ENCODE peak calls at places on chromosomes 5 and 9, in seven cellular contexts. Z, R, N, W, X, O and I are unnamed samples. For H3K4me1, the result is how much of the 10 kb centered on the place peaks cover.

GRCh38 chr5:75951158-75951557 is 132.0 kb upstream of the SV2C start:
- DNase-seq in O (no peak), X (no peak), N (no peak), Z (no peak), R (no peak), W (no peak), I (no peak)

GRCh38 chr9:14769235-14769580 is 46.7 kb upstream of the CER1 start:
- DNase-seq in Z (peak), X (no peak), N (peak), W (no peak), O (no peak), R (no peak), I (no peak)

GRCh38 chr9:89477811-89478583 is 19.9 kb downstream of the SEMA4D start:
- DNase-seq in W (peak), N (peak), Z (peak), R (peak), X (no peak), O (peak), I (no peak)

GRCh38 chr9:80378669-80379293 is 807.0 kb downstream of the TLE4 start:
- DNase-seq in Z (no peak), W (no peak), X (no peak), O (no peak), N (no peak), R (no peak), I (no peak)

GRCh38 chr5:159749146-159749545 is 167.1 kb upstream of the ADRA1B start:
- DNase-seq in N (peak), X (no peak), O (no peak), W (no peak), R (no peak), Z (no peak), I (no peak)

GRCh38 chr9:35729700-35730485 is 2.1 kb downstream of the TLN1 start:
- DNase-seq in R (peak), O (peak), N (peak), W (no peak), X (no peak), Z (peak), I (no peak)

GRCh38 chr9:18459958-18460584 is 13.9 kb upstream of the ADAMTSL1 start:
- DNase-seq in O (no peak), X (no peak), Z (peak), W (no peak), R (no peak), N (peak), I (no peak)

GRCh38 chr9:74975538-74975937 is 22.8 kb upstream of the C9orf40 start:
- DNase-seq in O (no peak), Z (no peak), N (no peak), X (no peak), R (no peak), W (no peak), I (no peak)

GRCh38 chr5:177553671-177554429 is 513 bp downstream of the FAM193B start:
- DNase-seq in W (no peak), Z (peak), R (peak), X (peak), N (no peak), O (no peak), I (peak)

GRCh38 chr5:96024683-96025475 is 63.2 kb upstream of the ELL2 start:
- DNase-seq in N (no peak), X (no peak), Z (no peak), W (no peak), O (no peak), R (no peak), I (no peak)

DNA sequence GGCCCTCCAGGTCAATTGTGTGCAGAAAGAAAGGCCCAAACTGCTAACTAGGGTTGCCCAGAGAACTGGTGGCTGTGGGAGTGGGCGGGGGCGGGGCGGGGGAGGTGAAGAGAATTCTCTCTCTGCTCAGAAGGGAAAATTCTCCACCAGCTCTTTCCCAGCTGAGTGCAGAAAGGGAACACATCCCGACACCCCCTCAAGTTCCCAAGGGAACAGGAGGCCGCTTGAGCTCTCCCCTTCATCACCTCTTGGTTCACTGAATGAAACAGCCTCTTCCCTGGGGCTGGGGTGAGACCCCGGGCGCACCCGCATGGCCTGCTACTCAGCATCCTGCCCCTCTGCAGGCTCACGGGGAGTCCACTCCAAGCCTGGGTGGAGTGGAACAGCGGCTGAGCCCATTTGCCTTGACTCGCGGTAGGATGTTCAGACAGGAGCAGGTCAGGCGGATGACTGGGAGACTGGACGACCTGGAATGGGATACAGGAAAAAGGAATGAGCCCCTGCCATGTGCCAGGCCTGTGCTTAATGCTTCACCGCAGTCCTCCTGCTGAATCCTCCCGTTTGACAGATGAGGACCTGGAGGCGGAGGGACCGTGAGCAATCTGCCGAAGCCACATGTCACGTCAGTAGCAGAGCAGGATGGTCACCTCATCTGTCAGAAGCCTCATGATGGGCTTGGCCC is 93.8 kb upstream of the FANCC start:
- DNase-seq in O (no peak), N (no peak), W (no peak), X (no peak), Z (no peak), R (no peak), I (no peak)
- H3K27ac ChIP-seq in O (no peak), N (no peak), W (no peak), X (no peak), Z (no peak), R (no peak), I (no peak)

GRCh38 chr5:1175801-1176472 is 25.5 kb upstream of the SLC6A19 start:
- DNase-seq in N (no peak), O (no peak), X (no peak), Z (no peak), W (no peak), R (no peak), I (no peak)

GRCh38 chr5:1178529-1179382 is 22.6 kb upstream of the SLC6A19 start:
- DNase-seq in N (no peak), Z (no peak), R (no peak), W (no peak), O (no peak), X (no peak), I (no peak)

GRCh38 chr5:1175015-1175414 is 26.4 kb upstream of the SLC6A19 start:
- DNase-seq in N (no peak), O (no peak), W (no peak), Z (no peak), X (no peak), R (no peak), I (no peak)

GRCh38 chr5:1177826-1178528 is 23.4 kb upstream of the SLC6A19 start:
- DNase-seq in X (no peak), Z (no peak), W (no peak), N (no peak), R (no peak), O (no peak), I (no peak)

GRCh38 chr5:1176473-1177391 is 24.7 kb upstream of the SLC6A19 start:
- DNase-seq in N (no peak), Z (no peak), X (no peak), W (no peak), R (no peak), O (no peak), I (no peak)
- H3K4me1 ChIP-seq in N (under half), Z (under half), X (under half), W (under half), R (under half), O (under half), I (under half)

GRCh38 chr5:164501344-164501743 is 995.9 kb downstream of the MAT2B start:
- DNase-seq in W (no peak), R (no peak), N (no peak), Z (no peak), O (no peak), X (no peak), I (no peak)

GRCh38 chr5:164500856-164501255 is 995.4 kb downstream of the MAT2B start:
- DNase-seq in W (no peak), Z (no peak), X (no peak), N (no peak), R (no peak), O (no peak), I (no peak)

GRCh38 chr5:164498393-164498792 is 993.0 kb downstream of the MAT2B start:
- DNase-seq in O (no peak), X (no peak), R (no peak), W (no peak), N (no peak), Z (no peak), I (no peak)

GRCh38 chr5:164505791-164506190 is 1000.4 kb downstream of the MAT2B start:
- DNase-seq in X (no peak), Z (no peak), O (no peak), N (no peak), W (no peak), R (no peak), I (no peak)

GRCh38 chr5:164504141-164504772 is 998.8 kb downstream of the MAT2B start:
- DNase-seq in O (no peak), X (no peak), W (no peak), Z (peak), R (peak), N (peak), I (no peak)
- H3K4me3 ChIP-seq in O (no peak), X (no peak), W (no peak), Z (no peak), R (no peak), N (no peak), I (no peak)

GRCh38 chr5:77852514-77853352 is 76.6 kb upstream of the TBCA start:
- DNase-seq in R (no peak), X (peak), W (no peak), N (peak), Z (peak), O (no peak), I (no peak)
- H3K27ac ChIP-seq in R (no peak), X (no peak), W (no peak), N (no peak), Z (peak), O (no peak), I (no peak)

GRCh38 chr9:134433101-134433500 is 106.8 kb downstream of the RXRA start:
- DNase-seq in Z (peak), R (peak), X (no peak), W (no peak), N (peak), O (peak), I (no peak)

GRCh38 chr9:134429481-134429880 is 103.2 kb downstream of the RXRA start:
- DNase-seq in R (no peak), Z (no peak), N (no peak), X (no peak), W (no peak), O (no peak), I (no peak)

GRCh38 chr9:134432471-134432870 is 106.2 kb downstream of the RXRA start:
- DNase-seq in R (no peak), N (no peak), X (no peak), Z (no peak), O (no peak), W (no peak), I (no peak)

GRCh38 chr9:134433909-134434895 is 107.9 kb downstream of the RXRA start:
- DNase-seq in W (no peak), X (no peak), Z (no peak), O (peak), N (no peak), R (no peak), I (no peak)

DNA sequence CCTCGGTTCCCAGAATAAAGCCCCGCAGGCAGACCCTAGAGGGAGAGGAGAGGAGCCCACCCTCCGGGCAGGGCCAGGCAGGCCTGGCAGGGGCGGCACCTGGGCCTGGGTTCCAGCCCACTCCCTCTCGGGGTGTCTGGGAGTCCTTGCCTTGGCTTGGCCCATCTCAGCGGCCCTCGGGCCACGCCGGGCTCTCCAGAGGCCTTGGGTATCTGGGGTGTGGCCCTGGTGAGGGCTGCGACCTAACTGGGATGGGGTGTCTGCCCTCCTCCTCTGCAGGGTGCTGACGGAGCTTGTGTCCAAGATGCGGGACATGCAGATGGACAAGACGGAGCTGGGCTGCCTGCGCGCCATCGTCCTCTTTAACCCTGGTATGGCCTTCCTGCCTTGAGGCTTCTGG is 105.4 kb downstream of the RXRA start:
- DNase-seq in Z (no peak), R (no peak), X (no peak), O (no peak), N (no peak), W (no peak), I (no peak)
- H3K4me1 ChIP-seq in Z (under half), R (half or more), X (under half), O (under half), N (under half), W (under half), I (under half)

DNA sequence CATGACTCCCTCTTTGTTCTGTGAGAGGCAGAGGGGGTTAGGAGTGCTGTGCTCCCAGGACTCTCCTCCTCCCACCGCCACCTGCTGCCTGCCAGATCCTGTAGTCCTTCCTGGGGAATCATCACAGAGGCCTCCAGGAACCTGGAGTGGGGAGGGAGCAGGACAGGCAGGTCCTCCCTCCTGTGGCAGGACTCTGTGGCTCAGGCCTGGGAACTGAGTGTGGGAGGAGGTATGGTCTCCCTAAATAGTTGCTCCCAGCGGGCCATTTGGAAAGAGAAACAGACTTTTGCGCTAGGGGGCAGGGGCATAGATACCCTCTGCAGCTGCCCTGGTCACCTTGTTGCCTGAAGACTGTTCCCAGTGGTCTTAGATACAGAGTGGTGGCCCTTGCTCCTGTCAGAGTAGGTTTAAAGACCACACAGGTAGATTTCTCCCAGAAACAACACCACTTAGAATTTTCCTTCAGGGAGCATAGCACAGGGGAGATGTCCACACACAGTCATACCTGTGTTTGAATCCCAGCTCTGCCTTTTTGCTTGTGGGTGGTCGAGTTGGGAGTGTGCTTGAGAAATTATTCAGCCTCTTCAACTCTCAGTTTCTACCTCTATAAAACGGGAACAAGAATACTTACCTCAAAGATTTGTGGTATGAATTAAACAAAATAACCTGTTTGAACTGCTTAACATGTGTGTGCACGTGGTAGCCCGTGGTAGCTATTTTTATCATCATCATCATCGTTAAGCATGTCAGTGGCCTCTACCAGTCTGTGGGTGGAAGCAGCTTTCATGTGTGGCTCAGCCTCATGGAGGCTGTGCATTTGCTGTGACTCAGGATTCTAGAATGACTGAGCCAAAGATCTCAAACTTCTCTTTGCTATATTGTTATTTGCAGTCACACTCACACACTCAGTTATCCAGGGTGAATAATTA is 55.8 kb downstream of the SLC22A5 start:
- DNase-seq in X (peak), W (peak), N (peak), R (no peak), O (no peak), Z (peak), I (no peak)
- H3K4me3 ChIP-seq in X (no peak), W (no peak), N (no peak), R (peak), O (no peak), Z (no peak), I (no peak)